ENCODE peak calls at places on chromosomes 5 and 9, in seven cellular contexts. One of them, this sample, is unnamed.

GRCh38 chr9:93062364-93062763 is 3.9 kb downstream of the SUSD3 start:
- DNase-seq in fibroblast of lung: no peak
- DNase-seq in nephron progenitor cell: no peak
- DNase-seq in transverse colon: no peak
- DNase-seq in esophagus muscularis mucosa: no peak
- DNase-seq in IMR-90: no peak
- DNase-seq in HCT116: no peak
- DNase-seq in this sample: no peak

GRCh38 chr5:95471922-95472321 is 80.8 kb downstream of the FAM81B start:
- DNase-seq in IMR-90: peak
- DNase-seq in esophagus muscularis mucosa: no peak
- DNase-seq in transverse colon: no peak
- DNase-seq in nephron progenitor cell: no peak
- DNase-seq in HCT116: no peak
- DNase-seq in fibroblast of lung: peak
- DNase-seq in this sample: peak

GRCh38 chr9:37626708-37627293 is 24.0 kb upstream of the FRMPD1 start:
- DNase-seq in fibroblast of lung: no peak
- DNase-seq in nephron progenitor cell: no peak
- DNase-seq in HCT116: no peak
- DNase-seq in IMR-90: no peak
- DNase-seq in esophagus muscularis mucosa: no peak
- DNase-seq in transverse colon: no peak
- DNase-seq in this sample: no peak

GRCh38 chr5:114393159-114393558 is 31.3 kb downstream of the KCNN2 start:
- DNase-seq in nephron progenitor cell: no peak
- DNase-seq in IMR-90: no peak
- DNase-seq in esophagus muscularis mucosa: no peak
- DNase-seq in HCT116: no peak
- DNase-seq in fibroblast of lung: no peak
- DNase-seq in transverse colon: no peak
- DNase-seq in this sample: no peak

GRCh38 chr9:137294684-137295312 is 7.3 kb downstream of the NRARP start:
- DNase-seq in fibroblast of lung: peak
- DNase-seq in transverse colon: peak
- DNase-seq in HCT116: no peak
- DNase-seq in nephron progenitor cell: peak
- DNase-seq in IMR-90: peak
- DNase-seq in esophagus muscularis mucosa: no peak
- DNase-seq in this sample: peak

GRCh38 chr9:89226076-89226475 is 47.5 kb upstream of the SHC3 start:
- DNase-seq in IMR-90: peak
- DNase-seq in fibroblast of lung: peak
- DNase-seq in HCT116: no peak
- DNase-seq in nephron progenitor cell: peak
- DNase-seq in esophagus muscularis mucosa: peak
- DNase-seq in transverse colon: no peak
- DNase-seq in this sample: peak

GRCh38 chr5:19917588-19917987 is 70.4 kb downstream of the CDH18 start:
- DNase-seq in esophagus muscularis mucosa: no peak
- DNase-seq in HCT116: no peak
- DNase-seq in transverse colon: no peak
- DNase-seq in fibroblast of lung: no peak
- DNase-seq in nephron progenitor cell: no peak
- DNase-seq in IMR-90: no peak
- DNase-seq in this sample: no peak

GRCh38 chr9:134854541-134854981 is 26.0 kb upstream of the FCN2 start:
- DNase-seq in transverse colon: no peak
- DNase-seq in IMR-90: no peak
- DNase-seq in HCT116: no peak
- DNase-seq in esophagus muscularis mucosa: no peak
- DNase-seq in nephron progenitor cell: no peak
- DNase-seq in fibroblast of lung: no peak
- DNase-seq in this sample: no peak

GRCh38 chr9:14415947-14416346 is 102.0 kb upstream of the NFIB start:
- DNase-seq in esophagus muscularis mucosa: no peak
- DNase-seq in nephron progenitor cell: no peak
- DNase-seq in transverse colon: no peak
- DNase-seq in IMR-90: peak
- DNase-seq in fibroblast of lung: peak
- DNase-seq in HCT116: no peak
- DNase-seq in this sample: peak

GRCh38 chr9:5375790-5376477 is 36.3 kb upstream of the RLN1 start:
- DNase-seq in HCT116: no peak
- DNase-seq in nephron progenitor cell: no peak
- DNase-seq in esophagus muscularis mucosa: no peak
- DNase-seq in IMR-90: no peak
- DNase-seq in transverse colon: no peak
- DNase-seq in fibroblast of lung: no peak
- DNase-seq in this sample: no peak

GRCh38 chr5:61283480-61283879 is 48.6 kb upstream of the ZSWIM6 start:
- DNase-seq in IMR-90: no peak
- DNase-seq in esophagus muscularis mucosa: no peak
- DNase-seq in transverse colon: no peak
- DNase-seq in nephron progenitor cell: no peak
- DNase-seq in HCT116: no peak
- DNase-seq in fibroblast of lung: no peak
- DNase-seq in this sample: no peak

GRCh38 chr9:23444658-23445057 is 381.4 kb downstream of the ELAVL2 start:
- DNase-seq in esophagus muscularis mucosa: no peak
- DNase-seq in transverse colon: no peak
- DNase-seq in HCT116: no peak
- DNase-seq in fibroblast of lung: no peak
- DNase-seq in IMR-90: no peak
- DNase-seq in nephron progenitor cell: no peak
- DNase-seq in this sample: no peak

GRCh38 chr9:89604463-89605180 is at the start of gene GADD45G:
- DNase-seq in esophagus muscularis mucosa: peak
- DNase-seq in nephron progenitor cell: peak
- DNase-seq in IMR-90: peak
- DNase-seq in transverse colon: peak
- DNase-seq in HCT116: no peak
- DNase-seq in fibroblast of lung: peak
- DNase-seq in this sample: peak

GRCh38 chr5:181042036-181042435 is 2.0 kb downstream of the BTNL9 start:
- DNase-seq in esophagus muscularis mucosa: no peak
- DNase-seq in IMR-90: no peak
- DNase-seq in fibroblast of lung: no peak
- DNase-seq in HCT116: no peak
- DNase-seq in transverse colon: no peak
- DNase-seq in nephron progenitor cell: no peak
- DNase-seq in this sample: no peak

GRCh38 chr5:167769846-167770420 is 521.5 kb upstream of the WWC1 start:
- DNase-seq in fibroblast of lung: no peak
- DNase-seq in IMR-90: no peak
- DNase-seq in transverse colon: no peak
- DNase-seq in esophagus muscularis mucosa: no peak
- DNase-seq in nephron progenitor cell: no peak
- DNase-seq in HCT116: no peak
- DNase-seq in this sample: no peak

GRCh38 chr5:138369249-138369648 is 16.8 kb downstream of the KDM3B start:
- DNase-seq in nephron progenitor cell: no peak
- DNase-seq in IMR-90: no peak
- DNase-seq in transverse colon: no peak
- DNase-seq in esophagus muscularis mucosa: no peak
- DNase-seq in HCT116: no peak
- DNase-seq in fibroblast of lung: no peak
- DNase-seq in this sample: no peak

GRCh38 chr5:74042559-74043357 is 416.8 kb downstream of the ARHGEF28 start:
- DNase-seq in fibroblast of lung: peak
- DNase-seq in nephron progenitor cell: no peak
- DNase-seq in transverse colon: no peak
- DNase-seq in IMR-90: peak
- DNase-seq in esophagus muscularis mucosa: no peak
- DNase-seq in HCT116: no peak
- DNase-seq in this sample: peak

GRCh38 chr5:170363671-170364070 is 25.5 kb downstream of the KCNMB1 start:
- DNase-seq in transverse colon: no peak
- DNase-seq in nephron progenitor cell: no peak
- DNase-seq in fibroblast of lung: no peak
- DNase-seq in IMR-90: no peak
- DNase-seq in HCT116: no peak
- DNase-seq in esophagus muscularis mucosa: no peak
- DNase-seq in this sample: no peak

DNA sequence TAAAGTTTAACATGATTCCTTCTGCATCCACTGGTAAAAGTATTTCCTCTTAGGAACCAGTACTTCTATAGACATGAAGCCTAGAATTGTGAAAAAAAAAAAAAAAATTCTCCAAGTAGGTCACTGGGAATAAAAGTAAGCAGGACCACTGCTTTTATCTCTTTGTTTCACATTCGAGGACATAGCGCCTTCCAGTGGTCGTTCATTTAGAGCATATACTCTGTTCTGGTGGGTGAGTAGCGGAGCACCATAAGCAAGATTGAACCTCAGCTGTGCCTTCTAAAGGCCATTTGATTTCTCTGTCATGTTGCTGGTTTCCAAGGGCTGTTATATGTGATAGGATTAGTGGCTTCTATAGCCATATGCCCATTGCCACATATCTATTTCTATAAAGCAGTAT is 393.1 kb downstream of the TMEM232 start:
- DNase-seq in IMR-90: peak
- DNase-seq in HCT116: peak
- DNase-seq in fibroblast of lung: no peak
- DNase-seq in esophagus muscularis mucosa: no peak
- DNase-seq in nephron progenitor cell: peak
- DNase-seq in transverse colon: no peak
- DNase-seq in this sample: peak
- TF ChIP-seq CTCF in IMR-90: no peak
- TF ChIP-seq CTCF in HCT116: peak
- TF ChIP-seq CTCF in fibroblast of lung: peak
- TF ChIP-seq CTCF in esophagus muscularis mucosa: no peak
- TF ChIP-seq CTCF in nephron progenitor cell: peak
- TF ChIP-seq CTCF in transverse colon: no peak
- TF ChIP-seq CTCF in this sample: peak

GRCh38 chr5:72308853-72309191 is 11.2 kb downstream of the MRPS27 start:
- DNase-seq in nephron progenitor cell: no peak
- DNase-seq in IMR-90: no peak
- DNase-seq in HCT116: no peak
- DNase-seq in esophagus muscularis mucosa: no peak
- DNase-seq in transverse colon: no peak
- DNase-seq in fibroblast of lung: no peak
- DNase-seq in this sample: no peak

GRCh38 chr5:72320022-72320898 is at the start of the genes MRPS27 and PTCD2:
- DNase-seq in IMR-90: peak
- DNase-seq in HCT116: peak
- DNase-seq in fibroblast of lung: peak
- DNase-seq in nephron progenitor cell: peak
- DNase-seq in esophagus muscularis mucosa: peak
- DNase-seq in transverse colon: peak
- DNase-seq in this sample: peak

GRCh38 chr5:72314571-72315172 is 5.4 kb downstream of the MRPS27 start:
- DNase-seq in esophagus muscularis mucosa: no peak
- DNase-seq in transverse colon: no peak
- DNase-seq in HCT116: no peak
- DNase-seq in fibroblast of lung: peak
- DNase-seq in nephron progenitor cell: no peak
- DNase-seq in IMR-90: peak
- DNase-seq in this sample: peak
- TF ChIP-seq CTCF in esophagus muscularis mucosa: no peak
- TF ChIP-seq CTCF in transverse colon: no peak
- TF ChIP-seq CTCF in HCT116: no peak
- TF ChIP-seq CTCF in fibroblast of lung: peak
- TF ChIP-seq CTCF in nephron progenitor cell: no peak
- TF ChIP-seq CTCF in IMR-90: peak
- TF ChIP-seq CTCF in this sample: peak

GRCh38 chr5:111855356-111855755 is 98.4 kb upstream of the NREP start:
- DNase-seq in IMR-90: no peak
- DNase-seq in HCT116: no peak
- DNase-seq in nephron progenitor cell: no peak
- DNase-seq in fibroblast of lung: peak
- DNase-seq in transverse colon: no peak
- DNase-seq in esophagus muscularis mucosa: no peak
- DNase-seq in this sample: no peak

GRCh38 chr5:111859031-111859430 is 102.0 kb upstream of the NREP start:
- DNase-seq in esophagus muscularis mucosa: no peak
- DNase-seq in nephron progenitor cell: no peak
- DNase-seq in IMR-90: peak
- DNase-seq in fibroblast of lung: peak
- DNase-seq in transverse colon: no peak
- DNase-seq in HCT116: no peak
- DNase-seq in this sample: peak

GRCh38 chr5:111857067-111857466 is 100.1 kb upstream of the NREP start:
- DNase-seq in transverse colon: no peak
- DNase-seq in HCT116: no peak
- DNase-seq in nephron progenitor cell: no peak
- DNase-seq in esophagus muscularis mucosa: no peak
- DNase-seq in fibroblast of lung: no peak
- DNase-seq in IMR-90: no peak
- DNase-seq in this sample: no peak

GRCh38 chr5:111859533-111860270 is 102.7 kb upstream of the NREP start:
- DNase-seq in fibroblast of lung: peak
- DNase-seq in HCT116: no peak
- DNase-seq in IMR-90: peak
- DNase-seq in transverse colon: no peak
- DNase-seq in esophagus muscularis mucosa: no peak
- DNase-seq in nephron progenitor cell: no peak
- DNase-seq in this sample: peak

DNA sequence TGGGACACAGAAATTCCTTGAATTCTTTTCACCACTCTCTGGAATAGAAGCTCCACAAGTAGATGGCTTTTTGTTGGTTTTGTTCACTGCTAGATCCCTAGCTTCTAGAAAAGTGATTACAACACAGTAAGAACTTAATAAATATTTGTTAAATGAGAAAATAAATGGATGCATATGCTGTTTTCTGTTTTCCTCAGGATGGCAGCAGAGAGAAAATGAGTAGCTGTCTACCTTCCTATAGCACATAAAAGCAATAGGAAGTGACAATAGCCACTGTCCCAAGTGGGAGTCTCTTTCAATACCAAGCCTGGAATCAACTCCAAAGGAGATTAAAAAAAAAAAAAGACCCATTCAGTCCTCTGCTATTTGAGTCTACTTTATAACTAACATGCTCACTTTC is 100.6 kb upstream of the NREP start:
- DNase-seq in fibroblast of lung: no peak
- DNase-seq in esophagus muscularis mucosa: no peak
- DNase-seq in nephron progenitor cell: no peak
- DNase-seq in transverse colon: no peak
- DNase-seq in HCT116: no peak
- DNase-seq in IMR-90: peak
- DNase-seq in this sample: no peak
- TF ChIP-seq CTCF in fibroblast of lung: no peak
- TF ChIP-seq CTCF in esophagus muscularis mucosa: no peak
- TF ChIP-seq CTCF in nephron progenitor cell: no peak
- TF ChIP-seq CTCF in transverse colon: no peak
- TF ChIP-seq CTCF in HCT116: no peak
- TF ChIP-seq CTCF in IMR-90: no peak
- TF ChIP-seq CTCF in this sample: no peak

DNA sequence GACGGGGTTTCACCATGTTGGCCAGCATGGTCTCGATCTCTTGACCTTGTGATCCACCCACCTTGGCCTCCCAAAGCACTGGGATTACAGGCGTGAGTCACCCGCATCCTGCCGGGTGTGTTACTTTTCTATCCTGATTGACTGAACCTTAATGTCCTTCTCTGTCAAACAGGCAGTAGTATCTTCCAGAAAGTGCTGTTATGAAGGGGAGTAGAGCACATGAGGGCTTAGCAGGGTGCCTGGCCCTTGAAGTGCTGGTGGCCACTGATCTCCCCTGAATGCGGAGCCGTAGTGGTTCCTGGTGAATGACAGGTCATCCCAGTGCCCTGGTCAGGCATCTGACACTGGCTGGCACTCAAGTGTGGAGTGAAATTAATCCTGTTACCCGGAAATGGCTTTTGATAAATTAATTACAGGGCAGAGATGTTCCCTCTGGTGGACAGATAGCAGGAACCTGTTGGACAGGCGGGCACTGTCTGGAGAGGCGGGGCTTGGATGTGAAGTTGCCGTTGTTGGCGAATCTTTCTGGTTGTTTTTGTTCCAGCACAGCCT is 28.4 kb downstream of the PRRC2B start:
- DNase-seq in fibroblast of lung: no peak
- DNase-seq in IMR-90: peak
- DNase-seq in HCT116: no peak
- DNase-seq in esophagus muscularis mucosa: no peak
- DNase-seq in transverse colon: no peak
- DNase-seq in nephron progenitor cell: no peak
- DNase-seq in this sample: no peak
- TF ChIP-seq CTCF in fibroblast of lung: peak
- TF ChIP-seq CTCF in IMR-90: no peak
- TF ChIP-seq CTCF in HCT116: no peak
- TF ChIP-seq CTCF in esophagus muscularis mucosa: no peak
- TF ChIP-seq CTCF in transverse colon: no peak
- TF ChIP-seq CTCF in nephron progenitor cell: no peak
- TF ChIP-seq CTCF in this sample: peak